ENCODE peak calls at places on chromosomes 16 and 17, in four cellular contexts. One of them, this sample, is unnamed.

GRCh38 chr17:60971515-60972369 is 294.1 kb downstream of the BCAS3 start:
- DNase-seq in glutamatergic neuron: peak
- DNase-seq in SK-MEL-5: peak
- DNase-seq in NCI-H1092: no peak
- DNase-seq in this sample: peak

GRCh38 chr17:33381201-33381600 is 88.1 kb upstream of the ASIC2 start:
- DNase-seq in glutamatergic neuron: no peak
- DNase-seq in SK-MEL-5: no peak
- DNase-seq in NCI-H1092: no peak
- DNase-seq in this sample: no peak

GRCh38 chr17:81303385-81303784 is 8.3 kb upstream of the SLC38A10 start:
- DNase-seq in glutamatergic neuron: no peak
- DNase-seq in SK-MEL-5: no peak
- DNase-seq in NCI-H1092: no peak
- DNase-seq in this sample: no peak

GRCh38 chr16:28477311-28477920 is 5.3 kb upstream of the NPIPB7 start:
- DNase-seq in glutamatergic neuron: no peak
- DNase-seq in SK-MEL-5: no peak
- DNase-seq in NCI-H1092: no peak
- DNase-seq in this sample: no peak

GRCh38 chr17:56624315-56624714 is 30.8 kb downstream of the NOG start:
- DNase-seq in glutamatergic neuron: no peak
- DNase-seq in SK-MEL-5: no peak
- DNase-seq in NCI-H1092: no peak
- DNase-seq in this sample: no peak

GRCh38 chr17:1002771-1003555 is 6.0 kb downstream of the TIMM22 start:
- DNase-seq in glutamatergic neuron: no peak
- DNase-seq in SK-MEL-5: no peak
- DNase-seq in NCI-H1092: peak
- DNase-seq in this sample: peak

GRCh38 chr17:48002920-48003685 is 32.2 kb downstream of the CDK5RAP3 start:
- DNase-seq in glutamatergic neuron: peak
- DNase-seq in SK-MEL-5: peak
- DNase-seq in NCI-H1092: peak
- DNase-seq in this sample: no peak

GRCh38 chr16:67000384-67001158 is 12.2 kb downstream of the CES4A start:
- DNase-seq in glutamatergic neuron: peak
- DNase-seq in SK-MEL-5: no peak
- DNase-seq in NCI-H1092: peak
- DNase-seq in this sample: peak

GRCh38 chr16:73093146-73094144 is 45.5 kb upstream of the ZFHX3 start:
- DNase-seq in glutamatergic neuron: no peak
- DNase-seq in SK-MEL-5: no peak
- DNase-seq in NCI-H1092: peak
- DNase-seq in this sample: no peak

GRCh38 chr17:3963214-3964201 is 729 bp downstream of the ATP2A3 start:
- DNase-seq in glutamatergic neuron: no peak
- DNase-seq in SK-MEL-5: no peak
- DNase-seq in NCI-H1092: no peak
- DNase-seq in this sample: no peak

GRCh38 chr17:56725144-56725543 is 108.6 kb downstream of the C17orf67 start:
- DNase-seq in glutamatergic neuron: no peak
- DNase-seq in SK-MEL-5: no peak
- DNase-seq in NCI-H1092: no peak
- DNase-seq in this sample: no peak

GRCh38 chr17:2688351-2689342 is 22.9 kb downstream of the CLUH start:
- DNase-seq in glutamatergic neuron: peak
- DNase-seq in SK-MEL-5: no peak
- DNase-seq in NCI-H1092: no peak
- DNase-seq in this sample: no peak

GRCh38 chr17:19502517-19502916 is 31.1 kb upstream of the SLC47A1 start:
- DNase-seq in glutamatergic neuron: no peak
- DNase-seq in SK-MEL-5: no peak
- DNase-seq in NCI-H1092: no peak
- DNase-seq in this sample: no peak

GRCh38 chr17:48915459-48916282 is 7.5 kb downstream of the UBE2Z start:
- DNase-seq in glutamatergic neuron: no peak
- DNase-seq in SK-MEL-5: no peak
- DNase-seq in NCI-H1092: no peak
- DNase-seq in this sample: no peak

GRCh38 chr16:4105848-4106247 is 10.4 kb downstream of the ADCY9 start:
- DNase-seq in glutamatergic neuron: no peak
- DNase-seq in SK-MEL-5: no peak
- DNase-seq in NCI-H1092: no peak
- DNase-seq in this sample: no peak

GRCh38 chr16:12067714-12068401 is 91.3 kb downstream of the SNX29 start:
- DNase-seq in glutamatergic neuron: peak
- DNase-seq in SK-MEL-5: peak
- DNase-seq in NCI-H1092: peak
- DNase-seq in this sample: peak

GRCh38 chr17:15291674-15292361 is 26.7 kb upstream of the PMP22 start:
- DNase-seq in glutamatergic neuron: no peak
- DNase-seq in SK-MEL-5: no peak
- DNase-seq in NCI-H1092: no peak
- DNase-seq in this sample: no peak

This sample was measured in NCI-H774.